ENCODE peak calls at places on chromosomes 6 and 20, in five cellular contexts. S is transverse colon, K is stomach, N is esophagus squamous epithelium, H is adrenal gland. E is an unnamed sample.
A peak's percentile ranks its signal among the peaks of the same experiment; 100 is the strongest.

GRCh38 chr20:62815066-62815991 is 1.5 kb upstream of the COL9A3 start:
- DNase-seq in S (no peak), K (no peak), N (no peak), H (no peak), E (peak; percentile 52)

GRCh38 chr6:36139431-36139830 is 9.1 kb downstream of the MAPK13 start:
- DNase-seq in S (no peak), K (no peak), N (no peak), H (peak; percentile 55), E (peak; percentile 48)

GRCh38 chr6:36389353-36389752 is 1.9 kb upstream of the ETV7 start:
- DNase-seq in S (no peak), K (no peak), N (no peak), H (no peak), E (no peak)

GRCh38 chr6:36873612-36874011 is 991 bp downstream of the PPIL1 start:
- DNase-seq in S (no peak), K (no peak), N (no peak), H (no peak), E (peak; percentile 57)

GRCh38 chr20:40651121-40651520 is 37.9 kb downstream of the MAFB start:
- DNase-seq in S (no peak), K (no peak), N (no peak), H (no peak), E (no peak)

GRCh38 chr6:32483968-32484613 is 44.4 kb downstream of the HLA-DRA start:
- DNase-seq in S (no peak), K (no peak), N (no peak), H (no peak), E (no peak)

GRCh38 chr6:75530696-75531095 is 37.1 kb upstream of the FILIP1 start:
- DNase-seq in S (no peak), K (no peak), N (no peak), H (no peak), E (no peak)

GRCh38 chr20:58233881-58234528 is 5.6 kb upstream of the ANKRD60 start:
- DNase-seq in S (peak; percentile 31), K (no peak), N (no peak), H (peak; percentile 39), E (peak; percentile 34)

GRCh38 chr6:166156942-166157341 is 10.7 kb downstream of the TBXT start:
- DNase-seq in S (no peak), K (no peak), N (no peak), H (no peak), E (no peak)

GRCh38 chr6:114342826-114343781 is at the start of gene HS3ST5:
- DNase-seq in S (peak; percentile 26), K (no peak), N (no peak), H (no peak), E (peak; percentile 20)

GRCh38 chr6:142871910-142872331 is 73.1 kb downstream of the HIVEP2 start:
- DNase-seq in S (peak; percentile 59), K (no peak), N (no peak), H (peak; percentile 44), E (no peak)

GRCh38 chr6:150069707-150070106 is 786 bp upstream of the ULBP3 start:
- DNase-seq in S (peak; percentile 41), K (peak; percentile 54), N (no peak), H (peak; percentile 54), E (no peak)

GRCh38 chr6:142819603-142820335 is 125.2 kb downstream of the HIVEP2 start:
- DNase-seq in S (no peak), K (no peak), N (no peak), H (no peak), E (no peak)

GRCh38 chr20:60222497-60222896 is 264.3 kb downstream of the CDH26 start:
- DNase-seq in S (no peak), K (no peak), N (no peak), H (no peak), E (no peak)

GRCh38 chr20:58294497-58295455 is 14.7 kb upstream of the RAB22A start:
- DNase-seq in S (no peak), K (no peak), N (no peak), H (no peak), E (no peak)

GRCh38 chr6:12173670-12174069 is 116.5 kb upstream of the EDN1 start:
- DNase-seq in S (no peak), K (no peak), N (no peak), H (no peak), E (no peak)

GRCh38 chr6:1525364-1526038 is 84.2 kb upstream of the FOXC1 start:
- DNase-seq in S (no peak), K (no peak), N (no peak), H (no peak), E (no peak)

GRCh38 chr6:53492860-53493634 is 51.9 kb downstream of the GCLC start:
- DNase-seq in S (no peak), K (no peak), N (no peak), H (peak; percentile 40), E (peak; percentile 75)

GRCh38 chr6:126650931-126651330 is 311.0 kb downstream of the CENPW start:
- DNase-seq in S (no peak), K (no peak), N (no peak), H (no peak), E (no peak)

GRCh38 chr20:44211177-44212039 is 837 bp upstream of the OSER1 start:
- DNase-seq in S (peak; percentile 23), K (no peak), N (no peak), H (no peak), E (peak; percentile 67)

GRCh38 chr6:120214097-120214496 is 864.5 kb upstream of the MAN1A1 start:
- DNase-seq in S (no peak), K (no peak), N (no peak), H (no peak), E (no peak)

GRCh38 chr6:150934380-150934779 is 68.9 kb downstream of the MTHFD1L start:
- DNase-seq in S (no peak), K (no peak), N (no peak), H (no peak), E (no peak)

GRCh38 chr6:110360671-110361070 is 2.5 kb upstream of the METTL24 start:
- DNase-seq in S (no peak), K (no peak), N (no peak), H (no peak), E (no peak)

GRCh38 chr6:19838442-19839236 is 1.5 kb downstream of the ID4 start:
- DNase-seq in S (peak; percentile 32), K (peak; percentile 74), N (no peak), H (no peak), E (no peak)

GRCh38 chr20:3767434-3768341 is at the start of gene ADISSP:
- DNase-seq in S (peak; percentile 99), K (peak; percentile 99), N (peak; percentile 90), H (peak; percentile 99), E (peak; percentile 99)
- TF ChIP-seq POLR2A in S (peak; percentile 70), K (no peak), N (peak; percentile 74), H (peak; percentile 26), E (peak; percentile 80)

GRCh38 chr20:17642404-17643269 is 39.4 kb downstream of the RRBP1 start:
- DNase-seq in S (no peak), K (no peak), N (no peak), H (no peak), E (no peak)
- TF ChIP-seq POLR2A in S (no peak), K (no peak), N (no peak), H (no peak), E (no peak)

GRCh38 chr6:25278557-25278913 is 639 bp upstream of the CARMIL1 start:
- DNase-seq in S (no peak), K (no peak), N (no peak), H (no peak), E (no peak)
- TF ChIP-seq POLR2A in S (no peak), K (no peak), N (no peak), H (no peak), E (no peak)

DNA sequence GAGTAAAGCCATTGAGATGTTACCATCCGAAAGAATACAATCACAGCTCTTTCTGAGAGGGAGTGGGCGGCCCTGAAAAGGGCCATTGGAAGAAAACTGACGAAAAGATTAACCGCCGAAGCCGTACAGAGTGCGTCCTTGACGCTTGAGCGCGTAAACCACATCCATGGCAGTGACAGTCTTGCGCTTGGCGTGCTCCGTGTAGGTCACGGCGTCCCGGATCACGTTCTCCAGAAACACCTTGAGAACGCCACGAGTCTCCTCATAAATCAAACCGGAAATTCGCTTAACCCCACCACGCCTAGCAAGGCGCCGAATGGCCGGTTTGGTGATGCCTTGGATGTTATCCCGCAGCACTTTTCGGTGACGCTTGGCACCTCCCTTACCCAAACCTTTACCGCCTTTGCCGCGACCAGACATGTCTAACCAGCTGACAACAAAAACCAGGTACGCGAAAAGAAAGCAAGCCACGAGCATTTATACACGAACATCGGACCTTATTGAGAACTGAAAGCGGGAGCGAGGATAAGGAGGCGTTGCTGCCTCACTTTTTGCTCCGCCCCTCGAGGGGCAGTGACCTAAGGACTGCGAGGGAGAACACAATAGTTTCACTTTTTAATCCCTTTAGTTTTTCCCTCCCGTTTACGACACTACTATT is 60.3 kb upstream of the HFE start:
- DNase-seq in S (peak; percentile 95), K (peak; percentile 93), N (peak; percentile 71), H (peak; percentile 95), E (peak; percentile 98)
- TF ChIP-seq POLR2A in S (peak; percentile 100), K (no peak), N (peak; percentile 98), H (peak; percentile 99), E (peak; percentile 100)

GRCh38 chr6:44254957-44255808 is 2.1 kb downstream of the SLC35B2 start:
- DNase-seq in S (no peak), K (no peak), N (no peak), H (no peak), E (no peak)
- TF ChIP-seq POLR2A in S (no peak), K (no peak), N (no peak), H (no peak), E (no peak)

GRCh38 chr20:14986026-14986655 is 648.7 kb upstream of the FLRT3 start:
- DNase-seq in S (peak; percentile 88), K (peak; percentile 94), N (no peak), H (peak; percentile 21), E (no peak)
- TF ChIP-seq POLR2A in S (no peak), K (no peak), N (no peak), H (no peak), E (no peak)